ENCODE peak calls at places on chromosome 11, in eight cellular contexts. One of them, this sample, is unnamed. For H3K27me3, the result is how much of the 10 kb centered on the place peaks cover.

GRCh38 chr11:11558826-11559225 is 63.0 kb downstream of the GALNT18 start:
- DNase-seq in colonic mucosa: no peak
- DNase-seq in PC-9: no peak
- DNase-seq in fibroblast of lung: no peak
- DNase-seq in A673: no peak
- DNase-seq in stomach: no peak
- DNase-seq in CD8-positive, alpha-beta memory T cell: no peak
- DNase-seq in mesenchymal stem cell: no peak
- DNase-seq in this sample: no peak

GRCh38 chr11:72244317-72245231 is 598 bp upstream of the PHOX2A start:
- DNase-seq in CD8-positive, alpha-beta memory T cell: no peak
- DNase-seq in fibroblast of lung: no peak
- DNase-seq in mesenchymal stem cell: no peak
- DNase-seq in stomach: no peak
- DNase-seq in PC-9: no peak
- DNase-seq in colonic mucosa: no peak
- DNase-seq in A673: no peak
- DNase-seq in this sample: no peak

GRCh38 chr11:12386745-12387144 is 9.4 kb downstream of the PARVA start:
- DNase-seq in CD8-positive, alpha-beta memory T cell: no peak
- DNase-seq in A673: no peak
- DNase-seq in PC-9: no peak
- DNase-seq in stomach: no peak
- DNase-seq in mesenchymal stem cell: no peak
- DNase-seq in colonic mucosa: no peak
- DNase-seq in fibroblast of lung: no peak
- DNase-seq in this sample: no peak

GRCh38 chr11:60936467-60937143 is 12.3 kb downstream of the TMEM132A start:
- DNase-seq in mesenchymal stem cell: no peak
- DNase-seq in PC-9: no peak
- DNase-seq in stomach: no peak
- DNase-seq in CD8-positive, alpha-beta memory T cell: no peak
- DNase-seq in A673: no peak
- DNase-seq in fibroblast of lung: no peak
- DNase-seq in colonic mucosa: no peak
- DNase-seq in this sample: no peak

GRCh38 chr11:81725691-81726090 is 1008.0 kb downstream of the FAM181B start:
- DNase-seq in fibroblast of lung: peak
- DNase-seq in PC-9: no peak
- DNase-seq in A673: no peak
- DNase-seq in stomach: no peak
- DNase-seq in CD8-positive, alpha-beta memory T cell: no peak
- DNase-seq in mesenchymal stem cell: peak
- DNase-seq in colonic mucosa: no peak
- DNase-seq in this sample: no peak

GRCh38 chr11:15770798-15771414 is 585.4 kb downstream of the SOX6 start:
- DNase-seq in CD8-positive, alpha-beta memory T cell: no peak
- DNase-seq in mesenchymal stem cell: peak
- DNase-seq in stomach: peak
- DNase-seq in fibroblast of lung: peak
- DNase-seq in PC-9: peak
- DNase-seq in A673: peak
- DNase-seq in colonic mucosa: peak
- DNase-seq in this sample: peak

GRCh38 chr11:14242198-14242597 is 116.8 kb downstream of the RRAS2 start:
- DNase-seq in stomach: no peak
- DNase-seq in A673: no peak
- DNase-seq in CD8-positive, alpha-beta memory T cell: no peak
- DNase-seq in fibroblast of lung: no peak
- DNase-seq in PC-9: no peak
- DNase-seq in mesenchymal stem cell: no peak
- DNase-seq in colonic mucosa: no peak
- DNase-seq in this sample: no peak

GRCh38 chr11:59206635-59207034 is 6.1 kb downstream of the MPEG1 start:
- DNase-seq in fibroblast of lung: peak
- DNase-seq in colonic mucosa: peak
- DNase-seq in stomach: peak
- DNase-seq in mesenchymal stem cell: peak
- DNase-seq in A673: peak
- DNase-seq in CD8-positive, alpha-beta memory T cell: no peak
- DNase-seq in PC-9: peak
- DNase-seq in this sample: no peak

GRCh38 chr11:304915-305833 is 2.4 kb upstream of the IFITM2 start:
- DNase-seq in CD8-positive, alpha-beta memory T cell: peak
- DNase-seq in fibroblast of lung: peak
- DNase-seq in stomach: peak
- DNase-seq in PC-9: peak
- DNase-seq in A673: peak
- DNase-seq in mesenchymal stem cell: peak
- DNase-seq in colonic mucosa: peak
- DNase-seq in this sample: no peak

GRCh38 chr11:72229336-72229924 is 4.9 kb downstream of the INPPL1 start:
- DNase-seq in PC-9: no peak
- DNase-seq in mesenchymal stem cell: no peak
- DNase-seq in colonic mucosa: no peak
- DNase-seq in fibroblast of lung: no peak
- DNase-seq in A673: no peak
- DNase-seq in stomach: peak
- DNase-seq in CD8-positive, alpha-beta memory T cell: no peak
- DNase-seq in this sample: no peak

GRCh38 chr11:46345131-46345597 is 2.1 kb upstream of the DGKZ start:
- DNase-seq in colonic mucosa: no peak
- DNase-seq in CD8-positive, alpha-beta memory T cell: no peak
- DNase-seq in mesenchymal stem cell: no peak
- DNase-seq in fibroblast of lung: no peak
- DNase-seq in PC-9: no peak
- DNase-seq in stomach: no peak
- DNase-seq in A673: no peak
- DNase-seq in this sample: no peak

GRCh38 chr11:43944761-43945311 is 2.4 kb downstream of the C11orf96 start:
- DNase-seq in stomach: peak
- DNase-seq in fibroblast of lung: no peak
- DNase-seq in mesenchymal stem cell: peak
- DNase-seq in PC-9: peak
- DNase-seq in CD8-positive, alpha-beta memory T cell: peak
- DNase-seq in A673: peak
- DNase-seq in colonic mucosa: peak
- DNase-seq in this sample: peak

GRCh38 chr11:45173064-45173463 is 26.6 kb downstream of the PRDM11 start:
- DNase-seq in PC-9: no peak
- DNase-seq in colonic mucosa: peak
- DNase-seq in fibroblast of lung: no peak
- DNase-seq in CD8-positive, alpha-beta memory T cell: no peak
- DNase-seq in stomach: no peak
- DNase-seq in A673: no peak
- DNase-seq in mesenchymal stem cell: no peak
- DNase-seq in this sample: no peak

GRCh38 chr11:33542921-33543320 is 157.7 kb downstream of the C11orf91 start:
- DNase-seq in stomach: peak
- DNase-seq in A673: peak
- DNase-seq in CD8-positive, alpha-beta memory T cell: no peak
- DNase-seq in mesenchymal stem cell: peak
- DNase-seq in fibroblast of lung: peak
- DNase-seq in colonic mucosa: peak
- DNase-seq in PC-9: peak
- DNase-seq in this sample: peak

GRCh38 chr11:10807629-10808552 is 835 bp downstream of the EIF4G2 start:
- DNase-seq in CD8-positive, alpha-beta memory T cell: peak
- DNase-seq in colonic mucosa: peak
- DNase-seq in stomach: peak
- DNase-seq in A673: peak
- DNase-seq in fibroblast of lung: peak
- DNase-seq in PC-9: peak
- DNase-seq in mesenchymal stem cell: peak
- DNase-seq in this sample: peak

GRCh38 chr11:73307323-73308002 is 613 bp upstream of the ARHGEF17 start:
- DNase-seq in mesenchymal stem cell: peak
- DNase-seq in CD8-positive, alpha-beta memory T cell: peak
- DNase-seq in fibroblast of lung: peak
- DNase-seq in colonic mucosa: peak
- DNase-seq in PC-9: peak
- DNase-seq in A673: peak
- DNase-seq in stomach: peak
- DNase-seq in this sample: peak

GRCh38 chr11:73306977-73307322 is 1.1 kb upstream of the ARHGEF17 start:
- DNase-seq in fibroblast of lung: no peak
- DNase-seq in stomach: no peak
- DNase-seq in A673: no peak
- DNase-seq in CD8-positive, alpha-beta memory T cell: no peak
- DNase-seq in colonic mucosa: peak
- DNase-seq in PC-9: no peak
- DNase-seq in mesenchymal stem cell: no peak
- DNase-seq in this sample: no peak

GRCh38 chr11:73308003-73308962 is at the start of gene ARHGEF17:
- DNase-seq in colonic mucosa: peak
- DNase-seq in PC-9: peak
- DNase-seq in stomach: peak
- DNase-seq in mesenchymal stem cell: peak
- DNase-seq in fibroblast of lung: peak
- DNase-seq in CD8-positive, alpha-beta memory T cell: peak
- DNase-seq in A673: peak
- DNase-seq in this sample: peak

GRCh38 chr11:73308963-73309960 is 1.2 kb downstream of the ARHGEF17 start:
- DNase-seq in stomach: peak
- DNase-seq in mesenchymal stem cell: peak
- DNase-seq in A673: peak
- DNase-seq in PC-9: peak
- DNase-seq in CD8-positive, alpha-beta memory T cell: no peak
- DNase-seq in fibroblast of lung: peak
- DNase-seq in colonic mucosa: peak
- DNase-seq in this sample: peak

GRCh38 chr11:73306069-73306468 is 2.0 kb upstream of the ARHGEF17 start:
- DNase-seq in stomach: no peak
- DNase-seq in CD8-positive, alpha-beta memory T cell: no peak
- DNase-seq in mesenchymal stem cell: peak
- DNase-seq in PC-9: no peak
- DNase-seq in colonic mucosa: no peak
- DNase-seq in fibroblast of lung: no peak
- DNase-seq in A673: no peak
- DNase-seq in this sample: no peak
- H3K27ac ChIP-seq in stomach: no peak
- H3K27ac ChIP-seq in CD8-positive, alpha-beta memory T cell: no peak
- H3K27ac ChIP-seq in mesenchymal stem cell: no peak
- H3K27ac ChIP-seq in PC-9: no peak
- H3K27ac ChIP-seq in colonic mucosa: no peak
- H3K27ac ChIP-seq in fibroblast of lung: no peak
- H3K27ac ChIP-seq in A673: no peak
- H3K27ac ChIP-seq in this sample: no peak

GRCh38 chr11:70756341-70756740 is 358.0 kb downstream of the CTTN start:
- DNase-seq in CD8-positive, alpha-beta memory T cell: no peak
- DNase-seq in mesenchymal stem cell: no peak
- DNase-seq in A673: no peak
- DNase-seq in stomach: no peak
- DNase-seq in PC-9: no peak
- DNase-seq in fibroblast of lung: no peak
- DNase-seq in colonic mucosa: no peak
- DNase-seq in this sample: no peak
- H3K27me3 ChIP-seq in CD8-positive, alpha-beta memory T cell: under half
- H3K27me3 ChIP-seq in mesenchymal stem cell: under half
- H3K27me3 ChIP-seq in A673: under half
- H3K27me3 ChIP-seq in stomach: under half
- H3K27me3 ChIP-seq in PC-9: under half
- H3K27me3 ChIP-seq in fibroblast of lung: under half
- H3K27me3 ChIP-seq in colonic mucosa: under half
- H3K27me3 ChIP-seq in this sample: under half

DNA sequence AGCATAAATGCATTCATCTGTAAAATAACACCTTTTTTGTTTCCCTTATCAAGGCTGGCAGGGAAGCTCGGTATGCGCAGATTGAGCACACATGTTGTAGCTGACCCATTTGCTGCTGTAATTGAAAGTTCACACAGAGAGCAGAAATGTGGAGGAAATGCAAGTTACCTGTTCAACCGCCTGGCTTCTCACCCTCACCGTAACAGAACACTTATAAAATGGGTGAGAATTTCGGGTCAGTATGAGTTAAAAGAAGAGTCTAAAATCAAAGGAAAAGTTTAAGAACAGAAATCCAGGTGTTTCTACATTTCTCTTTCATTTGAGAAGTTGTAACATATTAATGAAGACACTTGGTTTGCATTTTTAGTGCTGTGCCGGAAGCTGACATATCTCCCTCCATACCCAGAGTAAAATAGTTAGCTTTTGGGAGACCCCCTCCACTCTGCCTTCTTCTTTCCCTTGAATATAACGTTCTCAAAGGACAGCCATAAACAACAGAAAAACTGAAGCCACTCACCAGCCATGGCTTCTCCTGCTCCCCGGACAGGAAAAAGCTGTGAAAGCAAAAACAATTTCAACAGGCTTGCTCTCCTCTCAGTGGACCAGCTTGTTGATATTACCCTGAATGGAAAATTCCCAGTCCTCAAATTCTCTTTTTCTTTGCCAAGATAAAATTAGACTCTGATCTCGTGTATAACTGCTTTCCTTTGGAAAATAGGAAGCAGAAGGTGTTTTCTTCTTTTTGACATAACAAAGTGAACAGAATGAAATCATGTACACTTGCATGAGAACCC is at the start of gene CASP12:
- DNase-seq in A673: no peak
- DNase-seq in PC-9: no peak
- DNase-seq in fibroblast of lung: peak
- DNase-seq in mesenchymal stem cell: peak
- DNase-seq in stomach: no peak
- DNase-seq in CD8-positive, alpha-beta memory T cell: no peak
- DNase-seq in colonic mucosa: no peak
- DNase-seq in this sample: no peak
- H3K4me3 ChIP-seq in A673: no peak
- H3K4me3 ChIP-seq in PC-9: no peak
- H3K4me3 ChIP-seq in fibroblast of lung: no peak
- H3K4me3 ChIP-seq in mesenchymal stem cell: no peak
- H3K4me3 ChIP-seq in stomach: peak
- H3K4me3 ChIP-seq in CD8-positive, alpha-beta memory T cell: no peak
- H3K4me3 ChIP-seq in colonic mucosa: no peak
- H3K4me3 ChIP-seq in this sample: no peak

GRCh38 chr11:118639899-118640298 is 32.5 kb downstream of the PHLDB1 start:
- DNase-seq in mesenchymal stem cell: no peak
- DNase-seq in PC-9: no peak
- DNase-seq in colonic mucosa: no peak
- DNase-seq in CD8-positive, alpha-beta memory T cell: no peak
- DNase-seq in A673: no peak
- DNase-seq in fibroblast of lung: no peak
- DNase-seq in stomach: no peak
- DNase-seq in this sample: no peak

GRCh38 chr11:118638726-118639125 is 31.3 kb downstream of the PHLDB1 start:
- DNase-seq in colonic mucosa: no peak
- DNase-seq in stomach: no peak
- DNase-seq in mesenchymal stem cell: no peak
- DNase-seq in CD8-positive, alpha-beta memory T cell: no peak
- DNase-seq in A673: no peak
- DNase-seq in PC-9: no peak
- DNase-seq in fibroblast of lung: no peak
- DNase-seq in this sample: no peak

GRCh38 chr11:118641463-118642019 is 34.1 kb downstream of the PHLDB1 start:
- DNase-seq in PC-9: peak
- DNase-seq in colonic mucosa: peak
- DNase-seq in mesenchymal stem cell: no peak
- DNase-seq in CD8-positive, alpha-beta memory T cell: no peak
- DNase-seq in stomach: peak
- DNase-seq in fibroblast of lung: no peak
- DNase-seq in A673: no peak
- DNase-seq in this sample: no peak

GRCh38 chr11:118643142-118643994 is 36.0 kb downstream of the PHLDB1 start:
- DNase-seq in colonic mucosa: no peak
- DNase-seq in fibroblast of lung: no peak
- DNase-seq in CD8-positive, alpha-beta memory T cell: no peak
- DNase-seq in stomach: no peak
- DNase-seq in PC-9: no peak
- DNase-seq in mesenchymal stem cell: no peak
- DNase-seq in A673: no peak
- DNase-seq in this sample: no peak

GRCh38 chr11:118640332-118641154 is 33.1 kb downstream of the PHLDB1 start:
- DNase-seq in CD8-positive, alpha-beta memory T cell: no peak
- DNase-seq in mesenchymal stem cell: no peak
- DNase-seq in A673: no peak
- DNase-seq in PC-9: no peak
- DNase-seq in colonic mucosa: no peak
- DNase-seq in stomach: no peak
- DNase-seq in fibroblast of lung: no peak
- DNase-seq in this sample: no peak
- H3K27ac ChIP-seq in CD8-positive, alpha-beta memory T cell: no peak
- H3K27ac ChIP-seq in mesenchymal stem cell: no peak
- H3K27ac ChIP-seq in A673: no peak
- H3K27ac ChIP-seq in PC-9: no peak
- H3K27ac ChIP-seq in colonic mucosa: no peak
- H3K27ac ChIP-seq in stomach: no peak
- H3K27ac ChIP-seq in fibroblast of lung: no peak
- H3K27ac ChIP-seq in this sample: no peak